ENCODE peak calls at places on chromosomes 11 and 22, in ten cellular contexts. E, W, M, P, Y, L, A, R, B and C are unnamed samples.

GRCh38 chr11:27230175-27230565 is 132.8 kb downstream of the CCDC34 start:
- DNase-seq in E (no peak), W (no peak), M (no peak), P (no peak), Y (no peak), L (no peak), A (no peak), R (no peak), B (no peak), C (no peak)

GRCh38 chr11:40166892-40167291 is 1292.6 kb downstream of the LRRC4C start:
- DNase-seq in E (no peak), W (no peak), M (no peak), P (no peak), Y (no peak), L (no peak), A (no peak), R (no peak), B (no peak), C (no peak)

GRCh38 chr11:32016111-32016510 is 74.8 kb upstream of the RCN1 start:
- DNase-seq in E (no peak), W (no peak), M (no peak), P (no peak), Y (no peak), L (no peak), A (no peak), R (no peak), B (no peak), C (no peak)

GRCh38 chr22:27438271-27438980 is 363.1 kb downstream of the MN1 start:
- DNase-seq in E (no peak), W (no peak), M (peak), P (no peak), Y (peak), L (peak), A (no peak), R (no peak), B (no peak), C (peak)

GRCh38 chr22:19852177-19852781 is 2.4 kb downstream of the GNB1L start:
- DNase-seq in E (no peak), W (no peak), M (no peak), P (no peak), Y (no peak), L (no peak), A (no peak), R (no peak), B (no peak), C (no peak)

GRCh38 chr22:46259374-46259773 is 3.8 kb downstream of the PKDREJ start:
- DNase-seq in E (no peak), W (no peak), M (no peak), P (no peak), Y (no peak), L (no peak), A (peak), R (no peak), B (no peak), C (no peak)

GRCh38 chr11:121611242-121611641 is 158.5 kb upstream of the SORL1-AS1 start:
- DNase-seq in E (no peak), W (no peak), M (no peak), P (no peak), Y (no peak), L (no peak), A (no peak), R (no peak), B (no peak), C (no peak)

GRCh38 chr11:47861762-47862161 is 13.6 kb upstream of the NUP160 start:
- DNase-seq in E (no peak), W (no peak), M (peak), P (no peak), Y (no peak), L (peak), A (no peak), R (no peak), B (no peak), C (peak)

GRCh38 chr11:124219126-124219525 is 21.8 kb upstream of the OR8G1 start:
- DNase-seq in E (no peak), W (no peak), M (no peak), P (no peak), Y (no peak), L (no peak), A (no peak), R (no peak), B (no peak), C (no peak)